ENCODE peak calls at places on chromosomes 13 and 19, in seven cellular contexts. K is aorta, O is HEK293T, N is occipital lobe, E is HTR-8/SVneo, W is NCI-H345, R is spleen. U is an unnamed sample.

GRCh38 chr13:112943309-112944125 is 25.5 kb upstream of the MCF2L start:
- DNase-seq in N (no peak), R (peak), W (peak), K (peak), E (peak), O (peak), U (peak)

GRCh38 chr13:69109891-69110525 is 997.6 kb upstream of the ATXN8OS start:
- DNase-seq in K (no peak), W (peak), E (no peak), O (no peak), R (no peak), N (no peak), U (no peak)

GRCh38 chr13:28620011-28620830 is 38.7 kb upstream of the POMP start:
- DNase-seq in R (no peak), K (no peak), O (no peak), W (no peak), N (no peak), E (no peak), U (no peak)

GRCh38 chr13:41568990-41569387 is 111.6 kb downstream of the RGCC start:
- DNase-seq in O (no peak), W (no peak), K (no peak), N (no peak), R (no peak), E (no peak), U (no peak)

GRCh38 chr13:111404746-111405145 is 84.3 kb downstream of the TEX29 start:
- DNase-seq in W (no peak), E (no peak), K (no peak), O (no peak), R (peak), N (no peak), U (peak)

GRCh38 chr19:821228-821975 is at the start of gene PLPPR3:
- DNase-seq in R (no peak), W (no peak), O (no peak), E (no peak), K (peak), N (no peak), U (peak)

GRCh38 chr13:97567510-97568243 is 133.7 kb downstream of the RAP2A start:
- DNase-seq in K (peak), E (peak), O (no peak), R (no peak), N (no peak), W (no peak), U (no peak)

GRCh38 chr19:863305-863620 is 3.8 kb downstream of the CFD start:
- DNase-seq in E (no peak), N (no peak), K (no peak), O (no peak), R (no peak), W (no peak), U (no peak)

GRCh38 chr19:4686700-4687099 is 16.6 kb upstream of the MYDGF start:
- DNase-seq in N (no peak), E (no peak), K (no peak), R (no peak), W (no peak), O (no peak), U (no peak)

GRCh38 chr19:44841255-44841654 is 4.8 kb upstream of the NECTIN2 start:
- DNase-seq in W (no peak), R (no peak), O (no peak), N (no peak), E (no peak), K (no peak), U (no peak)

GRCh38 chr19:1509589-1510441 is 3.0 kb downstream of the ADAMTSL5 start:
- DNase-seq in N (no peak), O (no peak), E (no peak), W (no peak), R (no peak), K (no peak), U (no peak)

GRCh38 chr19:3098515-3099346 is 4.6 kb downstream of the GNA11 start:
- DNase-seq in W (no peak), K (peak), N (no peak), O (no peak), R (peak), E (no peak), U (peak)